ENCODE peak calls at places on chromosomes 3 and 15, in five cellular contexts. N is foreskin fibroblast, Y is tibial artery, D is ovary, P is GM12864. U is an unnamed sample.

GRCh38 chr3:10213156-10213792 is 35.0 kb upstream of the TATDN2 start:
- DNase-seq in N (no peak), Y (no peak), D (no peak), P (no peak), U (no peak)

GRCh38 chr3:142498397-142499180 is 50.8 kb upstream of the XRN1 start:
- DNase-seq in N (peak), Y (no peak), D (no peak), P (no peak), U (no peak)

GRCh38 chr3:38532529-38532928 is 36.4 kb downstream of the EXOG start:
- DNase-seq in N (no peak), Y (no peak), D (no peak), P (no peak), U (no peak)

GRCh38 chr3:14879161-14879888 is 60.6 kb downstream of the FGD5 start:
- DNase-seq in N (no peak), Y (no peak), D (peak), P (no peak), U (no peak)

GRCh38 chr3:106428565-106428994 is 559.8 kb upstream of the CBLB start:
- DNase-seq in N (peak), Y (peak), D (no peak), P (no peak), U (peak)

GRCh38 chr15:71743861-71744382 is 66.4 kb upstream of the NR2E3 start:
- DNase-seq in N (peak), Y (peak), D (peak), P (no peak), U (peak)

GRCh38 chr3:129435367-129435766 is 4.4 kb downstream of the MBD4 start:
- DNase-seq in N (no peak), Y (no peak), D (no peak), P (no peak), U (no peak)

GRCh38 chr3:78204977-78205376 is 1165.1 kb downstream of the ROBO2 start:
- DNase-seq in N (peak), Y (no peak), D (no peak), P (no peak), U (peak)

GRCh38 chr15:100687532-100688215 is 85.3 kb downstream of the ASB7 start:
- DNase-seq in N (peak), Y (no peak), D (peak), P (no peak), U (peak)

GRCh38 chr3:127175272-127175671 is 17.7 kb upstream of the PRR23E start:
- DNase-seq in N (no peak), Y (no peak), D (peak), P (no peak), U (no peak)

GRCh38 chr15:68511073-68511991 is 67.5 kb upstream of the CORO2B start:
- DNase-seq in N (no peak), Y (no peak), D (peak), P (no peak), U (peak)

GRCh38 chr3:116445291-116445841 is at the start of gene LSAMP:
- DNase-seq in N (peak), Y (no peak), D (peak), P (no peak), U (no peak)

GRCh38 chr3:60497922-60498321 is 753.3 kb downstream of the FHIT start:
- DNase-seq in N (no peak), Y (no peak), D (no peak), P (no peak), U (no peak)

GRCh38 chr3:148582126-148582525 is 115.6 kb upstream of the AGTR1 start:
- DNase-seq in N (no peak), Y (peak), D (no peak), P (no peak), U (no peak)

GRCh38 chr15:83109532-83109931 is 2.1 kb downstream of the TM6SF1 start:
- DNase-seq in N (no peak), Y (no peak), D (no peak), P (no peak), U (no peak)
- H3K4me3 ChIP-seq in N (no peak), Y (no peak), D (no peak), P (no peak), U (no peak)

GRCh38 chr3:63324621-63325020 is 46.5 kb downstream of the SYNPR start:
- DNase-seq in N (no peak), Y (no peak), D (no peak), P (no peak), U (no peak)

GRCh38 chr3:63325386-63325785 is 47.3 kb downstream of the SYNPR start:
- DNase-seq in N (no peak), Y (no peak), D (no peak), P (no peak), U (no peak)

GRCh38 chr3:63328386-63328785 is 50.3 kb downstream of the SYNPR start:
- DNase-seq in N (peak), Y (no peak), D (no peak), P (no peak), U (peak)

GRCh38 chr3:63323766-63324165 is 45.7 kb downstream of the SYNPR start:
- DNase-seq in N (no peak), Y (no peak), D (no peak), P (no peak), U (no peak)
- TF ChIP-seq CTCF in N (no peak), Y (no peak), D (no peak), P (no peak), U (no peak)

GRCh38 chr3:57999423-58000115 is 8.7 kb upstream of the FLNB start:
- DNase-seq in N (no peak), Y (no peak), D (no peak), P (no peak), U (no peak)

GRCh38 chr3:58000713-58001467 is 7.3 kb upstream of the FLNB start:
- DNase-seq in N (no peak), Y (no peak), D (no peak), P (no peak), U (no peak)

GRCh38 chr3:58000306-58000705 is 7.9 kb upstream of the FLNB start:
- DNase-seq in N (no peak), Y (no peak), D (no peak), P (no peak), U (no peak)

GRCh38 chr3:58001979-58002378 is 6.2 kb upstream of the FLNB start:
- DNase-seq in N (no peak), Y (no peak), D (no peak), P (no peak), U (no peak)

GRCh38 chr3:57998366-57999283 is 9.6 kb upstream of the FLNB start:
- DNase-seq in N (no peak), Y (no peak), D (no peak), P (no peak), U (no peak)
- H3K4me3 ChIP-seq in N (no peak), Y (no peak), D (no peak), P (peak), U (no peak)

DNA sequence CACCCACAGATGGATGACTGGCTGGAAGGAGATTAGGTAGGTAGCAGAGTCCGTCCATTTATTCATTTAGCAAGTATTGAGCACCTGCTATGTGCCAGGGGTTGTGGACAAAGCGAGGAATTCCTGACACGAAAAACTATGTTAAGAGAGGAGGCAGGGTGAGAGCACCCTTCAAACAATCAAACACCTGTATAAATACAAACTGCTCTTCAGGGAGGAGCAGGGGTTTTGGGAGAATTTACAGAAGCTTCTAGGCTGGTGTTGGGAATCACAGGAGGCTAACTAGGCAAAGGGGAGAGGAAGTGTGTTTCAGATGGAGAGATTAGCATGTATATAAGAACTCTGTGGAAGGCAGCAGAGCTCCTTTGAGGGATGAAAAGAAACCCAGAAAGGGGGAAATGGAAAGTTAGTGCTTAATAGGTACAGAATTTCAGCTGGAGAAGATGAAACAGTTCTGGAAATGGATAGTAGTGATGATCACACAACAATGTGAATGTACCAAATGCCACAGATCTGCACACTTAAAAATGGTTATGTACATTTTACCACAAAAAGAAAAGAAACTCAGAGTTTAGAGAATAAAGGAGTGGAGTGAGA is 805 bp upstream of the SEC22C start:
- DNase-seq in N (no peak), Y (no peak), D (no peak), P (no peak), U (no peak)
- TF ChIP-seq CTCF in N (no peak), Y (no peak), D (no peak), P (no peak), U (no peak)

GRCh38 chr15:88637436-88637835 is 1.4 kb upstream of the ISG20 start:
- DNase-seq in N (no peak), Y (peak), D (peak), P (no peak), U (no peak)

GRCh38 chr15:88636039-88636438 is 2.8 kb upstream of the ISG20 start:
- DNase-seq in N (no peak), Y (no peak), D (no peak), P (no peak), U (no peak)

GRCh38 chr15:88634449-88634848 is 4.4 kb upstream of the ISG20 start:
- DNase-seq in N (no peak), Y (no peak), D (no peak), P (no peak), U (no peak)

GRCh38 chr15:88636654-88637053 is 2.2 kb upstream of the ISG20 start:
- DNase-seq in N (no peak), Y (no peak), D (peak), P (no peak), U (no peak)

GRCh38 chr15:88635343-88635742 is 3.5 kb upstream of the ISG20 start:
- DNase-seq in N (peak), Y (no peak), D (no peak), P (peak), U (no peak)
- H3K4me3 ChIP-seq in N (no peak), Y (no peak), D (no peak), P (no peak), U (no peak)

DNA sequence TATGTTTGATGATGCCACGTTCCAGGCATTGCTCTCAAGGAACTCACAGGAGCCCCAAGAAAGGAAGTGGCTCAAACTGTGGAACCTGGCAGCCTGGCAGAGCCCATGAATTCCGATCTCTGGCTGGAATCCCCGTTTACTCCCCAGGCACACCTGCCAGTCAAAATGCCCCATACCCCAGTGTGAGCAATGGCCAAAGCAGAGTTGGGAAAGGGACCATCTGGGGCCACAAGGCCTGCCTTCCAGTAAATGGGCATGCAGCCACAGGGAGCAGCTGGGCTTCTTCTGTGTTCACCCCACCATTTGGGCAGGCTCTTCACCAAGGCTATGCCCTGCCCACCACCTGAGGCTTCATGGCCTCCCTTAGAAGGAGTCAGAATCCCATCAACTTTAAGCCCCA is 257.0 kb upstream of the GOLGA6L4 start:
- DNase-seq in N (no peak), Y (no peak), D (no peak), P (no peak), U (no peak)
- TF ChIP-seq CTCF in N (no peak), Y (no peak), D (no peak), P (no peak), U (no peak)

GRCh38 chr3:170270282-170270891 is 48.2 kb downstream of the PRKCI start:
- DNase-seq in N (no peak), Y (no peak), D (no peak), P (no peak), U (no peak)
- H3K4me3 ChIP-seq in N (no peak), Y (no peak), D (no peak), P (no peak), U (no peak)

GRCh38 chr3:46829699-46830208 is 33.5 kb downstream of the MYL3 start:
- DNase-seq in N (no peak), Y (no peak), D (no peak), P (peak), U (no peak)
- TF ChIP-seq CTCF in N (no peak), Y (no peak), D (no peak), P (no peak), U (no peak)

GRCh38 chr3:147411235-147411607 is 2.1 kb downstream of the ZIC1 start:
- DNase-seq in N (peak), Y (no peak), D (no peak), P (no peak), U (no peak)

GRCh38 chr3:147410518-147411234 is 1.5 kb downstream of the ZIC1 start:
- DNase-seq in N (peak), Y (no peak), D (no peak), P (no peak), U (no peak)

GRCh38 chr3:147411777-147412176 is 2.6 kb downstream of the ZIC1 start:
- DNase-seq in N (no peak), Y (no peak), D (no peak), P (no peak), U (no peak)

GRCh38 chr3:147409143-147410121 is at the start of gene ZIC1:
- DNase-seq in N (peak), Y (no peak), D (no peak), P (no peak), U (peak)

DNA sequence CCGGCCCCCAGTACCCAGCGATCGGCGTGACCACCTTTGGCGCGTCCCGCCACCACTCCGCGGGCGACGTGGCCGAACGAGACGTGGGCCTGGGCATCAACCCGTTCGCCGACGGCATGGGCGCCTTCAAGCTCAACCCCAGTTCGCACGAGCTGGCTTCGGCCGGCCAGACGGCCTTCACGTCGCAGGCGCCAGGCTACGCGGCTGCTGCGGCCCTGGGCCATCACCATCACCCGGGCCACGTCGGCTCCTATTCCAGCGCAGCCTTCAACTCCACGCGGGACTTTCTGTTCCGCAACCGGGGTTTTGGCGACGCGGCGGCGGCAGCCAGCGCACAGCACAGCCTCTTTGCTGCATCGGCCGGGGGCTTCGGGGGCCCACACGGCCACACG is 957 bp downstream of the ZIC1 start:
- DNase-seq in N (no peak), Y (no peak), D (no peak), P (no peak), U (no peak)
- H3K4me3 ChIP-seq in N (peak), Y (peak), D (peak), P (no peak), U (peak)

GRCh38 chr3:46276497-46277099 is 34.3 kb downstream of the CCR3 start:
- DNase-seq in N (no peak), Y (peak), D (no peak), P (no peak), U (no peak)
- TF ChIP-seq CTCF in N (peak), Y (peak), D (no peak), P (peak), U (no peak)